ENCODE peak calls at places on chromosome 3, in five cellular contexts. V is fibroblast of lung, R is SJCRH30, I is astrocyte of the cerebellum, J is PC-9. G is an unnamed sample.

GRCh38 chr3:8848696-8849131 is 79.3 kb upstream of the OXTR start:
- DNase-seq in V (peak), R (no peak), I (no peak), J (no peak), G (peak)

GRCh38 chr3:58487140-58487886 is 4.6 kb upstream of the KCTD6 start:
- DNase-seq in V (peak), R (no peak), I (no peak), J (peak), G (peak)

GRCh38 chr3:14460342-14461005 is 58.1 kb downstream of the SLC6A6 start:
- DNase-seq in V (peak), R (no peak), I (peak), J (peak), G (peak)

GRCh38 chr3:190073264-190073663 is 47.4 kb downstream of the P3H2 start:
- DNase-seq in V (peak), R (no peak), I (no peak), J (no peak), G (no peak)

GRCh38 chr3:146177072-146177936 is 16.3 kb upstream of the PLOD2 start:
- DNase-seq in V (no peak), R (no peak), I (no peak), J (no peak), G (no peak)

GRCh38 chr3:156483002-156483401 is 71.9 kb downstream of the SSR3 start:
- DNase-seq in V (no peak), R (no peak), I (no peak), J (no peak), G (no peak)

GRCh38 chr3:79729096-79729495 is 38.7 kb downstream of the ROBO1 start:
- DNase-seq in V (peak), R (peak), I (peak), J (no peak), G (peak)

GRCh38 chr3:23161896-23162570 is 41.1 kb upstream of the UBE2E2 start:
- DNase-seq in V (no peak), R (no peak), I (no peak), J (peak), G (no peak)

GRCh38 chr3:168273917-168274316 is 178.2 kb upstream of the GOLIM4 start:
- DNase-seq in V (no peak), R (no peak), I (no peak), J (no peak), G (no peak)

GRCh38 chr3:134917631-134918030 is 122.6 kb downstream of the EPHB1 start:
- DNase-seq in V (no peak), R (no peak), I (no peak), J (no peak), G (peak)

GRCh38 chr3:47772047-47772446 is 9.6 kb downstream of the SMARCC1 start:
- DNase-seq in V (no peak), R (no peak), I (no peak), J (no peak), G (no peak)

GRCh38 chr3:159322322-159322939 is 520.6 kb downstream of the MFSD1 start:
- DNase-seq in V (peak), R (peak), I (no peak), J (peak), G (no peak)

GRCh38 chr3:58874795-58875194 is 175.0 kb downstream of the CFAP20DC start:
- DNase-seq in V (peak), R (no peak), I (no peak), J (no peak), G (no peak)

GRCh38 chr3:123296261-123296660 is 94.5 kb downstream of the SEC22A start:
- DNase-seq in V (no peak), R (no peak), I (no peak), J (no peak), G (no peak)

GRCh38 chr3:31041161-31041978 is 146.9 kb upstream of the GADL1 start:
- DNase-seq in V (peak), R (peak), I (peak), J (peak), G (peak)

GRCh38 chr3:158769519-158770253 is 32.2 kb upstream of the MFSD1 start:
- DNase-seq in V (no peak), R (no peak), I (no peak), J (no peak), G (no peak)

GRCh38 chr3:60772584-60772983 is 478.7 kb downstream of the FHIT start:
- DNase-seq in V (no peak), R (no peak), I (no peak), J (no peak), G (no peak)

GRCh38 chr3:41075958-41076357 is 123.3 kb upstream of the CTNNB1 start:
- DNase-seq in V (no peak), R (no peak), I (no peak), J (no peak), G (no peak)

GRCh38 chr3:27228805-27229204 is 140.4 kb downstream of the NEK10 start:
- DNase-seq in V (no peak), R (no peak), I (no peak), J (no peak), G (no peak)

GRCh38 chr3:27669505-27670085 is 52.5 kb downstream of the EOMES start:
- DNase-seq in V (peak), R (no peak), I (peak), J (no peak), G (no peak)

GRCh38 chr3:125331243-125331642 is 43.9 kb downstream of the ZNF148 start:
- DNase-seq in V (peak), R (no peak), I (peak), J (no peak), G (no peak)

GRCh38 chr3:59567656-59568055 is 517.8 kb upstream of the CFAP20DC start:
- DNase-seq in V (peak), R (no peak), I (no peak), J (no peak), G (no peak)

GRCh38 chr3:197424674-197425484 is 126.5 kb upstream of the DLG1 start:
- DNase-seq in V (no peak), R (no peak), I (no peak), J (no peak), G (no peak)

GRCh38 chr3:125220183-125220582 is 7.6 kb upstream of the SLC12A8 start:
- DNase-seq in V (no peak), R (no peak), I (no peak), J (no peak), G (no peak)

GRCh38 chr3:62622553-62623174 is 249.3 kb upstream of the FEZF2 start:
- DNase-seq in V (peak), R (no peak), I (peak), J (no peak), G (no peak)

GRCh38 chr3:108157275-108157674 is 64.9 kb downstream of the IFT57 start:
- DNase-seq in V (no peak), R (no peak), I (no peak), J (no peak), G (no peak)

GRCh38 chr3:88149146-88149515 is 628 bp upstream of the C3orf38 start:
- DNase-seq in V (no peak), R (peak), I (no peak), J (no peak), G (no peak)

GRCh38 chr3:37072892-37073291 is 79.6 kb downstream of the MLH1 start:
- DNase-seq in V (peak), R (peak), I (peak), J (peak), G (peak)

DNA sequence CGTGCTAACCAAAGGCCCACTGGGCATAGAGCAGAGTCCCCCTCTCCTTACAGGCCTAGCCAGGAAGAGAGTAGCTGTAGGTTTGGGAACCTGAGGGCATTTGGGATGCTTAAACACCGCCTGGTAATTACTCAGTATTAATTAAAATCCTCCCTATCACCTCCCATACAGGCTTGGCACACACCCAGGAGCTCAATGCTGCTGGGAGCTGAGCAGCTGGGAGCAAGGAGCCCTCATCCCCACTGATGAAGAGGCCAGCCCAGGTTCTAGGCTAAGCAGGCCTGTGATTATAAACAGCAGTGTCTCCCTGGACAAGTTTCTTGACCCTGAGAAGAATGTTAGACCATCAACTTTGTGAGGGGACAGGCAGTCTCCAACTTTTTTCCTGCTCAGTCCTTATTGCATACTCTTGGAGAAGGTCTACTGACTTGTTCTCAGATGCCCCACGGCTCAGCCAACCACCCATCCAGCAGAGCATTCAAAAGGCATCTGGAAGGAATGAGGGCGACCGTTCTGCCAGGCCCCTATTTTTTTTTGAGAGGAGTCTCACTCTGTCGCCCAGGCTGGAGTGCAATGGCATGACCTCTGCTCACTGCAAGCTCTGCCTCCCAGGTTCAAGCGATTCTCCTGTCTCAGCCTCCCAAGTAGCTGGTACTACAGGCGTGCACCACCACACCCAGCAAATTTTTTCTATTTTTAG is 1.3 kb upstream of the PRKAR2A start:
- DNase-seq in V (no peak), R (no peak), I (no peak), J (no peak), G (no peak)
- H3K4me3 ChIP-seq in V (no peak), R (no peak), I (no peak), J (no peak), G (no peak)

GRCh38 chr3:141125351-141125750 is 74.2 kb downstream of the SPSB4 start:
- DNase-seq in V (no peak), R (no peak), I (no peak), J (no peak), G (no peak)

GRCh38 chr3:141128126-141128777 is 77.1 kb downstream of the SPSB4 start:
- DNase-seq in V (no peak), R (peak), I (no peak), J (no peak), G (no peak)

GRCh38 chr3:141127344-141128125 is 76.4 kb downstream of the SPSB4 start:
- DNase-seq in V (no peak), R (no peak), I (no peak), J (no peak), G (no peak)

GRCh38 chr3:141124715-141125114 is 73.6 kb downstream of the SPSB4 start:
- DNase-seq in V (no peak), R (no peak), I (no peak), J (no peak), G (no peak)

GRCh38 chr3:141126661-141127343 is 75.7 kb downstream of the SPSB4 start:
- DNase-seq in V (no peak), R (no peak), I (no peak), J (no peak), G (no peak)
- H3K4me3 ChIP-seq in V (no peak), R (no peak), I (no peak), J (no peak), G (no peak)

GRCh38 chr3:11569156-11569741 is 74.5 kb downstream of the VGLL4 start:
- DNase-seq in V (no peak), R (no peak), I (no peak), J (no peak), G (no peak)
- H3K4me3 ChIP-seq in V (peak), R (no peak), I (no peak), J (peak), G (no peak)

DNA sequence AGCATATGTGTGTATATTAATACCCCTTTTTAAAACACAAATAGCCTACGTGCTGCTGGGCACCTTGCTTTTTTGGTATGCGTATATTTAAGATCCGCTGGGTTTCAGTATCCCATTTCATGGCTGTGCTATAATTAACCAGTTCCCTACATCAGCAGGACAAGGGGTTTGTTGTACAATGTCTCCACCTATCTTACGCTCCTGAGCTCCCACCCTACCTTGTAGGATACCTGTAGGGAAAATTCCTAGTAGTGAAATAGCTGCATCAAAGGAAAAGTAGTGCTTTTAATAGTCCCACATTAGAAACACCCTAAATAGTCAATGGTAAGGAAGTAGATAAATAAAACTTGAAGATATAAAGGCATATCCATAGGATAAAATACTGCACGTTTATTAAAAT is 1.4 kb downstream of the MAP6D1 start:
- DNase-seq in V (no peak), R (no peak), I (no peak), J (no peak), G (no peak)
- H3K4me3 ChIP-seq in V (peak), R (peak), I (no peak), J (no peak), G (peak)

DNA sequence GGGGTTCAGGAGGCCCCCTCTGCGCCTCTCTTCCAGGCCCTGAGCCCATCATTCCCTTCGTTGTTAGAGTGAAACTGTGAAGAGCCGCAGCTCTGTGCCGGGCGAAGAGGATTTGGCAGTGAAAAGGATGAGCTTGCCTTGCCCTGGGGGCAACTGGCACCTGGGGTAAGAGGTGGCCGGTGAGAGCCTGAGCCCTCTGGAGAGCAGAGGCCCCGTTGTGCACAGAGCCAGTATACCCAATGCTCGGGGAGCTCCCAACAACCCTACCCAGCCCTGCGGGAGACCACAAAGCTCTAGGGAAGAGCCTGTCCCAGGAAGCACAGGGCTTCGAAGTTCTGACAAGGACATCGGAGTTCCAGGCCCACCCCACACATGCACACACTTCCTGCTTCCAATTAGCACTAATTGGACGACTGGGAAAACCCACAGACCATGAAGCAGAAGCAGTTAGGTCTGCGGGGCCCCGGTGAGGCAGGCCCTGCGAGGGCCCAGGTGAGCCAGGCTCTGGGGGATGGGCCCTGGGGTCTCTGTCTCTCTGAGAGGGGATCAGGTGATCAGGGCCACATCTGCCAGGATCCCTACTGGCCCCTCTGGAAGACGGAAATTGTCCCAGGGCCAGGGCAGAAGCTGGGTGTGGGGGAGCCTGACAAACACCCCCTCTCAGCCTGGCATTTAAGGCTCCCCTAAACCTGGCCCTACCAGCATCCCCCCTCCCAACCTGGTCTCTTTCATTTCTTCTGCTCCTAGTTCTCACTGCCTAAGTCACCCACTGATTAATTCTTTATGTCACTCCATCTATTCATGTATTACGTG is 27.9 kb upstream of the SFMBT1 start:
- DNase-seq in V (no peak), R (no peak), I (no peak), J (no peak), G (no peak)
- H3K4me3 ChIP-seq in V (no peak), R (peak), I (no peak), J (no peak), G (no peak)

DNA sequence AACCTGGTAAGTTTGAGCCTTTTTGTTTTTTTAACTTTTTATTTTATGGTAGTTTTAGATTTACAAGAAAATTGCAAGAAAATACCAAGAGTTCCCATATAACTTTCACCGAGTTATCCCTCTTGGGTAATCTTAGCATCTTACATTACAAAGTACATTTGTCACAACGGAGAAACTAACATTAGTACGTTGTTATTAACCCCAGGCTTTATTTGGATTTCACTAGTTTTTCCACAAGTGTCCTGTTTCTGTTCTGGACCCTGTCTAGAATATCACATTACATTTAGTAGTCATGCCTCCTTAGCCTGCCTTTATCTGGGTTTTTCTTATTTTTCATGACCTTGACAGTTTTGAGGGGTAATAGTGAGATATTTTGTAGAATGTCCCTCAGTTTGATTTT is 53.5 kb upstream of the KPNA4 start:
- DNase-seq in V (peak), R (no peak), I (no peak), J (no peak), G (no peak)
- H3K4me3 ChIP-seq in V (no peak), R (no peak), I (no peak), J (no peak), G (no peak)

DNA sequence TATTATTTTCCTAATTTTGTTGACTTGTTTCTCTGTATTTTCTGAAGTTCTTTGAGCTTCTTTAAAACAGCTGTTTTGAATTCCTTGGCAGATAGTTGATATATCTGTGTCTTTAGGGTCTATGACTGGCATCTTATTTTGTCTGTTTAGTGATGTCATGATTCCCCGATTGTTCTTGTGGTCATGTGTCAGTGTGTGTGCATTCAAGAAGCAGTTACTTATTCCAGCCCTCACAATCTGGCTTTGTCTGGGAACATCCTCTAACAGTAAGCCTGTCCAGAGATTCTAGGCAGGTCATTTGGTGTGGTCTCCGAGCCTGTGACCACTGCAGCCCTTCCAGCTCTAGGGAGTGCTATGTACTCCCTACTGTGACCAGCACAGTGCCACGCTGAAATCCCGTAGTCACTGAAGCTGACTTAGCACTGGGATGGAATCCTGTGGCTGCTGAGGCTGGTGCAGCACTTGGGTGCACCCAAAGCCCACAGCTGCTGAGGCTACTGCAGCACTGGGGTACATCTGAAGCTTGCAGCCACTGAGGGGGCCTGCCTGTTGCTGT is 6.7 kb downstream of the LNP1 start:
- DNase-seq in V (peak), R (no peak), I (no peak), J (no peak), G (no peak)
- H3K4me3 ChIP-seq in V (no peak), R (no peak), I (no peak), J (no peak), G (no peak)

GRCh38 chr3:24490151-24490550 is 4.5 kb downstream of the THRB start:
- DNase-seq in V (no peak), R (no peak), I (no peak), J (no peak), G (no peak)
- H3K4me3 ChIP-seq in V (no peak), R (no peak), I (no peak), J (no peak), G (no peak)

GRCh38 chr3:183619624-183620274 is 15.7 kb upstream of the KLHL24 start:
- DNase-seq in V (no peak), R (no peak), I (no peak), J (no peak), G (no peak)
- H3K4me3 ChIP-seq in V (no peak), R (no peak), I (no peak), J (no peak), G (no peak)